ENCODE peak calls at places on chromosomes 4 and X, in seven cellular contexts. O is AG09309, Y is dorsolateral prefrontal cortex, Z is mammary epithelial cell, M is epithelial cell of esophagus, X is fibroblast of the aortic adventitia, R is fibroblast of mammary gland. J is an unnamed sample.

GRCh38 chr4:71453516-71453915 is 114.7 kb downstream of the SLC4A4 start:
- DNase-seq in O (no peak), Y (no peak), Z (no peak), M (no peak), X (no peak), R (no peak), J (no peak)

GRCh38 chrX:24216037-24216436 is 66.5 kb downstream of the ZFX start:
- DNase-seq in O (no peak), Y (no peak), Z (no peak), M (no peak), X (no peak), R (no peak), J (no peak)

GRCh38 chr4:73499996-73500765 is 18.6 kb downstream of the AFM start:
- DNase-seq in O (no peak), Y (no peak), Z (no peak), M (no peak), X (peak), R (no peak), J (no peak)

GRCh38 chr4:160038560-160038959 is 935.7 kb downstream of the RAPGEF2 start:
- DNase-seq in O (no peak), Y (no peak), Z (peak), M (peak), X (no peak), R (no peak), J (no peak)

GRCh38 chr4:8267077-8267476 is 2.5 kb upstream of the HTRA3 start:
- DNase-seq in O (no peak), Y (no peak), Z (no peak), M (peak), X (peak), R (peak), J (no peak)

GRCh38 chr4:5712931-5713330 is 1.9 kb downstream of the EVC start:
- DNase-seq in O (no peak), Y (no peak), Z (no peak), M (no peak), X (no peak), R (no peak), J (no peak)

GRCh38 chr4:128553665-128554515 is 255.6 kb upstream of the JADE1 start:
- DNase-seq in O (no peak), Y (no peak), Z (no peak), M (no peak), X (no peak), R (no peak), J (no peak)

GRCh38 chr4:74996996-74997395 is 64.1 kb downstream of the PARM1 start:
- DNase-seq in O (no peak), Y (no peak), Z (peak), M (peak), X (no peak), R (no peak), J (no peak)

GRCh38 chrX:7378406-7378805 is 230.5 kb upstream of the PUDP start:
- DNase-seq in O (no peak), Y (no peak), Z (no peak), M (no peak), X (no peak), R (no peak), J (no peak)

GRCh38 chrX:80173261-80173660 is 158.7 kb downstream of the TBX22 start:
- DNase-seq in O (no peak), Y (no peak), Z (no peak), M (no peak), X (no peak), R (no peak), J (no peak)

GRCh38 chr4:139770361-139770760 is 104.7 kb downstream of the MGST2 start:
- DNase-seq in O (no peak), Y (no peak), Z (no peak), M (no peak), X (no peak), R (no peak), J (no peak)

GRCh38 chr4:164529486-164529885 is 224.4 kb upstream of the SMIM31 start:
- DNase-seq in O (no peak), Y (no peak), Z (no peak), M (no peak), X (no peak), R (no peak), J (no peak)

GRCh38 chrX:101397779-101398178 is 7.0 kb downstream of the RPL36A start:
- DNase-seq in O (no peak), Y (no peak), Z (no peak), M (no peak), X (no peak), R (peak), J (no peak)

GRCh38 chr4:139266583-139267257 is 13.3 kb downstream of the MGARP start:
- DNase-seq in O (peak), Y (no peak), Z (no peak), M (peak), X (peak), R (peak), J (peak)

GRCh38 chr4:56271121-56271520 is 116.2 kb downstream of the AASDH start:
- DNase-seq in O (no peak), Y (no peak), Z (peak), M (peak), X (no peak), R (no peak), J (no peak)

GRCh38 chr4:108072300-108072699 is 82.6 kb downstream of the HADH start:
- DNase-seq in O (no peak), Y (no peak), Z (no peak), M (peak), X (no peak), R (no peak), J (no peak)

GRCh38 chrX:154804957-154805695 is at the start of gene MPP1:
- DNase-seq in O (no peak), Y (peak), Z (peak), M (peak), X (peak), R (peak), J (no peak)

GRCh38 chr4:1219553-1219950 is 29.4 kb downstream of the CTBP1 start:
- DNase-seq in O (no peak), Y (no peak), Z (no peak), M (no peak), X (peak), R (peak), J (no peak)
- H3K4me3 ChIP-seq in O (no peak), Y (no peak), Z (no peak), M (no peak), X (no peak), R (no peak), J (no peak)

GRCh38 chr4:54233697-54234496 is 4.8 kb downstream of the PDGFRA start:
- DNase-seq in O (no peak), Y (peak), Z (peak), M (peak), X (peak), R (peak), J (no peak)

GRCh38 chr4:54234497-54235205 is 5.6 kb downstream of the PDGFRA start:
- DNase-seq in O (no peak), Y (no peak), Z (no peak), M (no peak), X (peak), R (no peak), J (no peak)

GRCh38 chr4:54232151-54232688 is 3.1 kb downstream of the PDGFRA start:
- DNase-seq in O (no peak), Y (no peak), Z (no peak), M (no peak), X (peak), R (peak), J (no peak)

GRCh38 chr4:54231419-54232150 is 2.5 kb downstream of the PDGFRA start:
- DNase-seq in O (no peak), Y (no peak), Z (no peak), M (no peak), X (peak), R (peak), J (no peak)

DNA sequence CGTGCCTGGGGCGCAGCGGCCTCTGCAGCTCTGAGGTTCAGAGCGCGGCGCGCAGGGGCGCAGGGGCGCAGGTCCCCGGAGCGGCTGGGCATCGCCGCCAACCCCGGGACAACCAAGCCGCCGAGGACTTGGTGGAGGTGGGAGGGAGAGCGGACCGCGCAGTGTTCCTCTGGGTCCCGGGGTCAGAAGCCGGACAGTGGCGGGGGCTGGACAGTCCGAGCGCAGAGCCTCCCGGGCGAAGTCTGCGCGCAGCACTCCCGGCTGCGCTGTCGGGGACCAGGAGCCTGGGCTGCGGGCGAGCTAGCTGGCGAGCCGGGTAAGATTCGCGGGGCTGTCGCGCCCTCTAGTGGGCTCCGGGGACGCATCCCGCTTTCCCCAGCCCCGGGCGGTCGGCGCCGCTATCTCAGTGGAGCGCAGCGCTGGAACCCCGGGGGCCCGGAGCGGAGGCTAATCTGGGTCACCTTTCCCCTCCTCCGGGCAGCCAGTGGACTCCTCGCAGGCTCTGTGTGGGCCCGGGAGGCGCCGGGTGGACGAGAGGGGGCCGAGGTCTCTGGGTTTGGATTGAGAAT is 4.1 kb downstream of the PDGFRA start:
- DNase-seq in O (no peak), Y (peak), Z (peak), M (peak), X (peak), R (peak), J (no peak)
- H3K4me3 ChIP-seq in O (peak), Y (peak), Z (peak), M (peak), X (peak), R (peak), J (peak)

GRCh38 chr4:20572976-20573375 is 127.3 kb upstream of the PACRGL start:
- DNase-seq in O (no peak), Y (no peak), Z (no peak), M (no peak), X (no peak), R (no peak), J (no peak)
- H3K4me3 ChIP-seq in O (no peak), Y (no peak), Z (no peak), M (no peak), X (no peak), R (no peak), J (no peak)

GRCh38 chr4:83276299-83277040 is 8.1 kb downstream of the COQ2 start:
- DNase-seq in O (no peak), Y (no peak), Z (no peak), M (no peak), X (no peak), R (peak), J (no peak)
- H3K4me3 ChIP-seq in O (no peak), Y (no peak), Z (no peak), M (no peak), X (no peak), R (no peak), J (no peak)

DNA sequence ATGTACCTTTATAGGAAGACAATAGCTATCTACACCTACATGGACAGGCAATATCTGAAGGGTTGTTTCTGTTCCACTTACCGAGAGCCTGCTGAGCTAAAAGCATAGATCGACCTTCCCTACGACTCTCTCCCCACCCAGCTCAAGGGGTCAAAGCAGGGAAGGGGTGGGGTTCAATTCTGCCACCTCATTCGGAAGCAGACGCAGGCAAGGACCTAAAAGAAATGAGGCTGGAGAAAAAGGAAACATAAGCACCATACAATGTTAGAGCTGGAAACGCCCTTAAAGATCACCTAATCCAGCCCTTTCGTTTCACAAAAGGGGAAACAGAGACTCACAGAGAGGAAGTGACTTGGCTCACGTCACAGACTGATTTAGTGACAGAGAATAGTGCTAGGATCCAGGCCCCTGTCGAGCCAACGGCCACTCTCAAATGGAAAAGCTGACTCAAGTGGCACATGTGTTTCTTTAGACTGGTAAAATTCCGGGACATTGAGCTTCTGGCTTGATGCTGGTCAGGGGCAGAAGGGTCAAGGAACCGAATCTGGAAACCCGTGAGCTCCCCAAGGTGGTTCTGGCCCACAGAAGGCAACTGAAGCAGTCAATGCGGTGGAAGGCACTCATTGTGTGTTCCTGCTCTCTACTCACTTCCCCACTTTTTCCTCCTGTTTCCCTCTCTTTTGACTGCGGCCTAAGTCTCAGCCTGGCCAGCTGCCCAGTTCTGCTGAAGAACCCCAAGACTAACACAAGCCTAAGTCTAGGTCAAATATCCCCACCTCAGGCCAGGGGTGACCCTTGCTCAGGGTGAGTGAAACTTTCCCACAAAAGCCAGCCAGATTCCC is 7.5 kb downstream of the SEPTIN6 start:
- DNase-seq in O (no peak), Y (no peak), Z (no peak), M (no peak), X (no peak), R (peak), J (no peak)
- H3K4me3 ChIP-seq in O (no peak), Y (no peak), Z (no peak), M (no peak), X (no peak), R (no peak), J (no peak)

GRCh38 chr4:36332782-36333131 is 51.3 kb downstream of the DTHD1 start:
- DNase-seq in O (no peak), Y (no peak), Z (no peak), M (no peak), X (no peak), R (no peak), J (no peak)
- H3K4me3 ChIP-seq in O (no peak), Y (no peak), Z (no peak), M (no peak), X (no peak), R (no peak), J (no peak)

DNA sequence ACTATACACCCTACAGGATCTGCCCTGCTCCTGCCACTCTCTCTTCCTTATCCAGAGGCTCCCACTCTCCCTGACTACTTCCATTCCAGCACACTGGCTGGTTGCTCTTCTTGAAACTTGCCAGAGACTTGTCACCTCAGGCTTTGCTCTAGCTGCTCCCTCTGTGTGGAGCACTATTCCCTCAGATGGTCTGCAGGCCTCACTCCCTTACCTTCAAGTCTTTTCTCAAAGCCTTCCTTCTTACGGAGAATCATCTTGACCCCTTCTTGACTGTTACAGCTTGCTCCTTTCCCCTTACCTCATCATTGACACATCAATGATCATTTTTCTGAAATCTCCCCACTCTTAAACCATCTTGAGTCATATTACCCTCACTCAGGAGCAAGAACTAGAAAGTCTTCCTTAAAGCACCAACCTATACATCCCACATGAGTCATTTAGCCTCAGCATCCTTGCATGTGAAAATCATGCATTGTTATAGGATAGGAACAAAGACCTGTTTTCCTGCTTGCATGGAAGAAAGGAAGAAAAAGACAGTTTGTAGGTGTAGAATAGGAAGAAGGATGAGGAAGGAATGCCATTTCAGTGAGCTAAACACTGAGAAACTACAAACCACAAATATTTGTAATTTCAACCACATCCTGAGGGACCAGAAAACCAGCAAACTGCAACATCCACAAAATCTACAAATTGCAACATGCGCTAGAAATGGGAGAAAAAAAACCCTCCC is 55.7 kb downstream of the ANTXR2 start:
- DNase-seq in O (peak), Y (no peak), Z (peak), M (peak), X (peak), R (peak), J (peak)
- H3K4me3 ChIP-seq in O (no peak), Y (no peak), Z (no peak), M (no peak), X (no peak), R (no peak), J (no peak)

GRCh38 chrX:38571058-38571457 is 9.7 kb downstream of the TSPAN7 start:
- DNase-seq in O (no peak), Y (no peak), Z (peak), M (peak), X (no peak), R (no peak), J (no peak)
- H3K4me3 ChIP-seq in O (no peak), Y (no peak), Z (no peak), M (no peak), X (no peak), R (no peak), J (no peak)